ENCODE peak calls at places on chromosomes 4 and X, in four cellular contexts. X is GM13976; D is CD8-positive, alpha-beta memory T cell; G is upper lobe of right lung. Y is an unnamed sample.

GRCh38 chr4:158459085-158459820 is 62.4 kb upstream of the RXFP1 start:
- DNase-seq in G (no peak), X (no peak), D (no peak), Y (peak; percentile 88)

GRCh38 chr4:54998991-54999390 is 126.4 kb downstream of the KDR start:
- DNase-seq in D (no peak), X (no peak), G (no peak), Y (peak; percentile 27)

GRCh38 chr4:140019619-140020367 is 134.2 kb downstream of the MAML3 start:
- DNase-seq in X (no peak), G (no peak), D (no peak), Y (no peak)

GRCh38 chrX:143788265-143788664 is 67.7 kb upstream of the SPANXN2 start:
- DNase-seq in G (no peak), X (no peak), D (no peak), Y (peak; percentile 22)

GRCh38 chrX:45788941-45789348 is 588.3 kb upstream of the DIPK2B start:
- DNase-seq in X (no peak), G (peak; percentile 64), D (no peak), Y (peak; percentile 60)

GRCh38 chr4:107736924-107737448 is 17.0 kb upstream of the PAPSS1 start:
- DNase-seq in X (peak; percentile 44), G (no peak), D (peak; percentile 27), Y (peak; percentile 30)

GRCh38 chr4:15455290-15455689 is 14.4 kb upstream of the CC2D2A start:
- DNase-seq in G (no peak), X (no peak), D (no peak), Y (peak; percentile 34)

GRCh38 chr4:24053906-24054305 is 164.1 kb upstream of the PPARGC1A start:
- DNase-seq in X (no peak), G (no peak), D (no peak), Y (no peak)

GRCh38 chr4:1290165-1290977 is 680 bp downstream of the MAEA start:
- DNase-seq in X (no peak), D (no peak), G (no peak), Y (peak; percentile 47)

GRCh38 chr4:186192068-186192751 is 843 bp downstream of the CYP4V2 start:
- DNase-seq in G (no peak), D (no peak), X (no peak), Y (peak; percentile 33)

GRCh38 chr4:5953003-5953951 is 60.4 kb upstream of the CRMP1 start:
- DNase-seq in D (no peak), X (no peak), G (peak; percentile 23), Y (no peak)

GRCh38 chr4:41728571-41728908 is 20.0 kb downstream of the PHOX2B start:
- DNase-seq in D (no peak), G (no peak), X (no peak), Y (peak; percentile 31)

GRCh38 chr4:153822316-153822715 is 33.4 kb upstream of the SFRP2 start:
- DNase-seq in D (no peak), X (no peak), G (no peak), Y (peak; percentile 64)

GRCh38 chr4:13597604-13598003 is 29.9 kb downstream of the BOD1L1 start:
- DNase-seq in D (no peak), X (no peak), G (no peak), Y (peak; percentile 42)

GRCh38 chr4:107392951-107393350 is 327.1 kb downstream of the PAPSS1 start:
- DNase-seq in X (no peak), G (no peak), D (no peak), Y (peak; percentile 3)

GRCh38 chr4:151709587-151709986 is 51.2 kb downstream of the GATB start:
- DNase-seq in X (no peak), G (no peak), D (no peak), Y (no peak)

GRCh38 chr4:71261633-71262121 is 77.1 kb upstream of the SLC4A4 start:
- DNase-seq in G (no peak), X (no peak), D (no peak), Y (no peak)

GRCh38 chr4:81084029-81084428 is 53.5 kb downstream of the BMP3 start:
- DNase-seq in X (no peak), D (no peak), G (no peak), Y (peak; percentile 82)

GRCh38 chrX:14291626-14292025 is 237.7 kb upstream of the GLRA2 start:
- DNase-seq in D (no peak), G (no peak), X (no peak), Y (no peak)

GRCh38 chrX:77561372-77561771 is 114.2 kb downstream of the FGF16 start:
- DNase-seq in G (no peak), X (no peak), D (no peak), Y (no peak)

GRCh38 chrX:19121898-19122640 is at the start of gene ADGRG2:
- DNase-seq in G (peak; percentile 72), X (peak; percentile 20), D (no peak), Y (no peak)

GRCh38 chr4:185305979-185306442 is 89.7 kb downstream of the LRP2BP start:
- DNase-seq in X (no peak), G (no peak), D (no peak), Y (peak; percentile 98)

GRCh38 chrX:3165808-3166207 is 124.5 kb downstream of the ARSF start:
- DNase-seq in D (no peak), X (no peak), G (no peak), Y (no peak)

Y was measured in bronchial epithelial cell.